ENCODE peak calls at places on chromosomes 16 and 17, in eight cellular contexts. G, Q, N, Y, L, P, Z and R are unnamed samples.

GRCh38 chr17:55324296-55324978 is 59.7 kb downstream of the HLF start:
- DNase-seq in Q (no peak), Z (no peak), Y (no peak), P (peak; percentile 23), G (no peak), L (no peak), N (peak; percentile 17), R (no peak)

GRCh38 chr17:77266891-77267341 is 126.1 kb downstream of the SEC14L1 start:
- DNase-seq in L (peak; percentile 58), Q (peak; percentile 36), P (peak; percentile 90), Y (no peak), G (no peak), Z (no peak), N (peak; percentile 58), R (no peak)

GRCh38 chr16:83742076-83742475 is 65.7 kb upstream of the HSBP1 start:
- DNase-seq in Q (no peak), N (no peak), P (no peak), G (no peak), Z (no peak), L (no peak), Y (no peak), R (no peak)

GRCh38 chr16:50326835-50327465 is 41.8 kb downstream of the BRD7 start:
- DNase-seq in Z (peak; percentile 79), Q (peak; percentile 73), N (peak; percentile 68), G (peak; percentile 31), L (peak; percentile 68), Y (peak; percentile 58), P (peak; percentile 74), R (no peak)

GRCh38 chr16:18839555-18839954 is 38.2 kb upstream of the ARL6IP1 start:
- DNase-seq in Y (no peak), L (no peak), Q (no peak), P (peak; percentile 56), G (no peak), N (no peak), Z (no peak), R (peak; percentile 41)

GRCh38 chr17:80791758-80792284 is 199.8 kb upstream of the CHMP6 start:
- DNase-seq in Q (peak; percentile 97), P (no peak), Z (no peak), N (no peak), Y (peak; percentile 99), L (no peak), G (peak; percentile 99), R (peak; percentile 86)

GRCh38 chr16:67392301-67393059 is 818 bp downstream of the TPPP3 start:
- DNase-seq in Y (no peak), Q (no peak), L (no peak), N (no peak), P (no peak), G (no peak), Z (no peak), R (no peak)

GRCh38 chr16:19429271-19429670 is 11.6 kb downstream of the TMC5 start:
- DNase-seq in Q (no peak), G (no peak), Y (peak; percentile 53), P (no peak), Z (no peak), N (no peak), L (no peak), R (no peak)

GRCh38 chr17:17892009-17892408 is 55.2 kb upstream of the SREBF1 start:
- DNase-seq in Y (no peak), N (no peak), L (no peak), G (no peak), Q (no peak), Z (peak; percentile 77), P (no peak), R (no peak)

GRCh38 chr17:58324409-58325288 is 3.9 kb downstream of the TSPOAP1 start:
- DNase-seq in Q (peak; percentile 48), P (peak; percentile 74), N (no peak), Z (no peak), Y (peak; percentile 56), L (peak; percentile 87), G (no peak), R (peak; percentile 83)

GRCh38 chr16:8866118-8866883 is 2.5 kb downstream of the CARHSP1 start:
- DNase-seq in G (no peak), P (peak; percentile 97), Z (no peak), Q (peak; percentile 51), Y (no peak), N (no peak), L (peak; percentile 96), R (peak; percentile 77)

GRCh38 chr17:19016297-19016696 is 11.7 kb upstream of the FAM83G start:
- DNase-seq in Q (no peak), P (no peak), Y (no peak), Z (no peak), G (no peak), N (no peak), L (no peak), R (no peak)

GRCh38 chr16:9042943-9043680 is 48.3 kb upstream of the HAPSTR1 start:
- DNase-seq in Z (no peak), Y (no peak), G (no peak), L (no peak), N (no peak), Q (peak; percentile 92), P (no peak), R (no peak)

DNA sequence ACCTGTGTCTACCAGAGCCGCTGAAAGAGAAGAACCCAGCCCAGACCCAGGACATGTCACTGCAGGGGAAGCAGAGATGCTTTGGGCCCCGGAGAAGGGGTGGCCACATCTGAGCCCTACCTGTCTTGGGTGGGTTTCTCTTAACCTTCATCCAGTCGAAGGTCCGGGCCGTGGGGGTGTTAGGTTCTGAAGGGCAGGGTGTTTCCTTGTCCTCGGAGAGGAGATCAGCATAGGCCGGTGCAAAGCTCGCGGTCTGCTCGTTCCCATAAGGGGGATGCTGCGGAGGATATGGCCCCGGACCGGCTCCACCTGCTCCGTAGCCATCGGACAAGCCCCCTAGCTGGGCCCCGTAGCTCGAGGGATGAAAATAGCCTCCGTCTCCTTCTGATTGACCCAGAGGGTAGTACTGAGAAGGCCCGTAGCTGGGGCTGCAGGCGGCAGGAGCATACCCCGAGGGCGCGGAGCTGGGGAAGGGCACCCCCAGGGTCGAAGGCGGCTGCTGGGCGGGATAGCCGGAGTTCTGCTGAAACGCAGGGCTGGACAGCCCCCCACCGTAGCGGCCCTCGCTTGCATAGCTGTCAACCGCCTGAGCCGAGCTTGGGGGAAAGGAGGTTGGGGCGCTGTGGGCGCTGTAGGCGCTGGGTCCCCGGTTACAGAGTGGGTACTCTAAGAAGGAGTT is 464 bp downstream of the HOXB1 start:
- DNase-seq in Z (no peak), Y (no peak), G (no peak), L (no peak), Q (no peak), N (no peak), P (no peak), R (no peak)
- H3K4me3 ChIP-seq in Z (no peak overlapping the region), Y (no peak overlapping the region), G (no peak overlapping the region), L (no peak overlapping the region), Q (no peak overlapping the region), N (no peak overlapping the region), P (peak overlapping the region; percentile 48), R (no peak overlapping the region)

GRCh38 chr16:23505180-23505665 is 5.1 kb downstream of the GGA2 start:
- DNase-seq in Z (no peak), Q (no peak), Y (no peak), L (peak; percentile 37), G (no peak), N (no peak), P (no peak), R (no peak)

GRCh38 chr16:23505942-23506605 is 4.2 kb downstream of the GGA2 start:
- DNase-seq in G (no peak), N (peak; percentile 53), P (no peak), L (peak; percentile 8), Y (no peak), Z (no peak), Q (peak; percentile 26), R (no peak)

GRCh38 chr16:23502466-23502865 is 7.8 kb downstream of the GGA2 start:
- DNase-seq in L (no peak), N (no peak), P (no peak), G (no peak), Z (no peak), Q (no peak), Y (no peak), R (no peak)

GRCh38 chr16:23504453-23505179 is 5.7 kb downstream of the GGA2 start:
- DNase-seq in Y (peak; percentile 73), Q (peak; percentile 98), Z (no peak), P (peak; percentile 36), N (peak; percentile 34), L (peak; percentile 77), G (peak; percentile 66), R (peak; percentile 67)

DNA sequence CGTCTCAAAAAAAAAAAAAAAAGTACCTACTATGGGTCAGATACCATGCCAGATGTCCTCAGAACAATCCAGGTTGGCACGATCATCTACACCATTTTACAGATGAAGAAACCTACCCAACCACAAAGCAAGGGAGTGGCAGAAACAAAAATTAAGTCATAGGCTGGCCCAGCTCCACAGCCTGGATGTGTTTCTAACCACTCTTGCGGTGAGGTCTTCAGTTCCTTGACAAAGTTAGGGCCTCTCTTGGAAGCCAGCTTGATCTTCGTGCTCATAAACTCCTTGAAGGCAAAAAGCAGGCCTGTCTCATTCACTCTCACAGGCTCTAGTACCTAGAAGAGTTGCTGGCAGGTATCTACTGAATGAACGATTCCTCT is 6.2 kb downstream of the GGA2 start:
- DNase-seq in Z (no peak), N (no peak), L (no peak), Q (peak; percentile 90), Y (peak; percentile 2), P (no peak), G (no peak), R (peak; percentile 16)
- H3K4me1 ChIP-seq in Z (peaks cover 5% of the 10 kb centered on the region), N (peaks cover 82% of the 10 kb centered on the region), L (peaks cover 59% of the 10 kb centered on the region), Q (peaks cover 26% of the 10 kb centered on the region), Y (peaks cover 21% of the 10 kb centered on the region), P (peaks cover 43% of the 10 kb centered on the region), G (peaks cover 19% of the 10 kb centered on the region), R (peaks cover 4% of the 10 kb centered on the region)

GRCh38 chr16:53323924-53324323 is 110.3 kb upstream of the RBL2 start:
- DNase-seq in Y (no peak), Q (no peak), L (no peak), Z (no peak), G (no peak), N (no peak), P (no peak), R (no peak)
- TF ChIP-seq EZH2phosphoT487 in Y (no peak), Q (no peak), L (no peak), Z (no peak), G (no peak), N (no peak), P (no peak), R (no peak)

DNA sequence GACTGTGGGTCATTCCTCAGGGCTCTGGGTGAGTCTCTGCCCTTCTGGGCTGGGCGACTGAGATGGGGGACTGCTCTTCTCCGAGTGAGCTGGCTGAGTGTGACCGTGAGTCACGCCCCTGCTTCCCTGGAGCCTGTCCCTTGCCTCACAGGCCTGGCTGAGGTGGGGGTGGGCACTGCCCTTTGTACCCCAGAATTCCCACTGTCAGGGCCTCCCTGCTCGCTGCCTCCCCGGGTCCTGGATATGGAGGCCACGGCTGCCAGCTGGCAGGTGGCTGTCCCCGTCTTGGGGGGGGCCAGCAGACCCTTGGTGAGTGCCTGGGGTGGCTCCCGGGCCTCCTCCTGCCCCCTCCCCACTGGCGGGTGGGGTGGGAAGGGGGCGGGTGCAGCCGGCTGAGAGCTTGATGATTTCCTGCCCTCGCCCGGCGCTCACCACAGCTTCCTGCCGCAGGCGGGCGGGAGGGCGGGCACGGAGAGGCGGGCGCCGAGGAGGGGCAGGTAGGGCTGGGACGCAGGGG is at the start of gene LAT:
- DNase-seq in Y (no peak), P (no peak), Z (peak; percentile 69), N (peak; percentile 79), L (no peak), G (no peak), Q (peak; percentile 33), R (no peak)
- H3K4me3 ChIP-seq in Y (no peak within 1 kb of the TSS), P (no peak within 1 kb of the TSS), Z (peak within 1 kb of the TSS; percentile 70), N (peak within 1 kb of the TSS; percentile 68), L (no peak within 1 kb of the TSS), G (no peak within 1 kb of the TSS), Q (no peak within 1 kb of the TSS), R (no peak within 1 kb of the TSS)